ENCODE peak calls at places on chromosome 18, in seven cellular contexts. T is neuronal stem cell, Y is H9, L is IMR-90, I is mesendoderm, W is mesenchymal stem cell, R is H1. M is an unnamed sample.

GRCh38 chr18:75066936-75067335 is 142.0 kb downstream of the PTGR3 start:
- DNase-seq in T (no peak), Y (no peak), L (no peak), I (no peak), W (no peak), R (no peak), M (no peak)

GRCh38 chr18:78160961-78161656 is 818.5 kb upstream of the SALL3 start:
- DNase-seq in T (no peak), Y (no peak), L (no peak), I (no peak), W (no peak), R (no peak), M (no peak)

GRCh38 chr18:57819119-57819518 is 16.0 kb upstream of the ATP8B1 start:
- DNase-seq in T (no peak), Y (no peak), L (no peak), I (no peak), W (no peak), R (no peak), M (no peak)

GRCh38 chr18:13471495-13471845 is 252.9 kb downstream of the LDLRAD4 start:
- DNase-seq in T (no peak), Y (no peak), L (no peak), I (no peak), W (no peak), R (no peak), M (no peak)

GRCh38 chr18:63882333-63883141 is 5.0 kb upstream of the SERPINB2 start:
- DNase-seq in T (no peak), Y (no peak), L (peak), I (peak), W (peak), R (no peak), M (peak)

GRCh38 chr18:58051765-58052460 is 7.9 kb downstream of the NEDD4L start:
- DNase-seq in T (no peak), Y (no peak), L (peak), I (peak), W (no peak), R (no peak), M (peak)

GRCh38 chr18:24271381-24272331 is 126.0 kb downstream of the OSBPL1A start:
- DNase-seq in T (peak), Y (peak), L (peak), I (peak), W (peak), R (peak), M (peak)

GRCh38 chr18:28189400-28190239 is 12.7 kb upstream of the CDH2 start:
- DNase-seq in T (no peak), Y (peak), L (peak), I (peak), W (peak), R (peak), M (peak)

GRCh38 chr18:59918320-59918755 is 18.5 kb downstream of the PMAIP1 start:
- DNase-seq in T (no peak), Y (peak), L (peak), I (peak), W (no peak), R (peak), M (peak)

GRCh38 chr18:13264091-13264777 is 45.7 kb downstream of the LDLRAD4 start:
- DNase-seq in T (no peak), Y (peak), L (no peak), I (no peak), W (no peak), R (no peak), M (no peak)

GRCh38 chr18:65620076-65620696 is 130.6 kb upstream of the CDH7 start:
- DNase-seq in T (no peak), Y (no peak), L (no peak), I (no peak), W (no peak), R (no peak), M (no peak)

GRCh38 chr18:48004577-48004976 is 74.1 kb upstream of the SMAD2 start:
- DNase-seq in T (no peak), Y (no peak), L (no peak), I (no peak), W (no peak), R (no peak), M (no peak)

GRCh38 chr18:76130845-76131244 is 364.2 kb downstream of the ZNF516 start:
- DNase-seq in T (no peak), Y (no peak), L (no peak), I (no peak), W (no peak), R (no peak), M (no peak)

GRCh38 chr18:29157057-29157780 is 980.3 kb upstream of the CDH2 start:
- DNase-seq in T (no peak), Y (no peak), L (no peak), I (no peak), W (no peak), R (no peak), M (peak)

GRCh38 chr18:12423820-12424219 is 16.1 kb downstream of the PRELID3A start:
- DNase-seq in T (no peak), Y (no peak), L (no peak), I (no peak), W (no peak), R (no peak), M (no peak)

GRCh38 chr18:33839452-33840225 is 261.6 kb downstream of the ASXL3 start:
- DNase-seq in T (peak), Y (no peak), L (peak), I (peak), W (peak), R (no peak), M (no peak)

GRCh38 chr18:74963820-74964446 is 245.0 kb downstream of the PTGR3 start:
- DNase-seq in T (no peak), Y (peak), L (peak), I (peak), W (peak), R (no peak), M (no peak)

GRCh38 chr18:45167109-45167551 is 448.1 kb upstream of the SLC14A2 start:
- DNase-seq in T (no peak), Y (no peak), L (peak), I (no peak), W (peak), R (no peak), M (peak)

GRCh38 chr18:31454066-31454708 is 6.6 kb downstream of the DSG3 start:
- DNase-seq in T (no peak), Y (no peak), L (peak), I (no peak), W (peak), R (no peak), M (no peak)

GRCh38 chr18:43587538-43588153 is 310.4 kb upstream of the SYT4 start:
- DNase-seq in T (peak), Y (no peak), L (peak), I (peak), W (peak), R (no peak), M (peak)

GRCh38 chr18:57434536-57435494 is at the start of gene ONECUT2:
- DNase-seq in T (peak), Y (peak), L (peak), I (peak), W (peak), R (peak), M (peak)

GRCh38 chr18:31275722-31276463 is 42.1 kb upstream of the DSG1 start:
- DNase-seq in T (no peak), Y (no peak), L (no peak), I (no peak), W (peak), R (no peak), M (no peak)

DNA sequence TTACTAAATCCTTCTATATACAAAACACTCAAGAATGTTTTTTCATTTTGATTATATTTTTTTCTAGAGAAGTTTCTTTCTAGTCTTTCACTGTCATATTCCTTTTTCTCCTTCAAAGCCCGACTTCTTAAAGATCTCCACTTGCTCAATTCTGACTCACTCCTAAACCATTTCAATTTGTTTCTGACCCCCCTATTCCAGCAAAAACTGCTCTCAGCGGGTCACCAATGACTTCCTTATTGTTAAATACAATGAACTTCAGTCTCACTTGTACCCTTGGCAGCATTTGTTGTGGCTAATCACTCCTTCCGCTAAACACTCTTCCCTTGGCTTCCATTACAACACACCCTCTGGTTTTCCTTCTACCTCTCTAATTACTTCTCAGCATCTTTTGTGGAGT is 111.1 kb upstream of the RBBP8 start:
- DNase-seq in T (peak), Y (peak), L (peak), I (peak), W (peak), R (no peak), M (no peak)
- H3K18ac ChIP-seq in T (no peak), Y (no peak), L (peak), I (no peak), W (no peak), R (no peak), M (no peak)

DNA sequence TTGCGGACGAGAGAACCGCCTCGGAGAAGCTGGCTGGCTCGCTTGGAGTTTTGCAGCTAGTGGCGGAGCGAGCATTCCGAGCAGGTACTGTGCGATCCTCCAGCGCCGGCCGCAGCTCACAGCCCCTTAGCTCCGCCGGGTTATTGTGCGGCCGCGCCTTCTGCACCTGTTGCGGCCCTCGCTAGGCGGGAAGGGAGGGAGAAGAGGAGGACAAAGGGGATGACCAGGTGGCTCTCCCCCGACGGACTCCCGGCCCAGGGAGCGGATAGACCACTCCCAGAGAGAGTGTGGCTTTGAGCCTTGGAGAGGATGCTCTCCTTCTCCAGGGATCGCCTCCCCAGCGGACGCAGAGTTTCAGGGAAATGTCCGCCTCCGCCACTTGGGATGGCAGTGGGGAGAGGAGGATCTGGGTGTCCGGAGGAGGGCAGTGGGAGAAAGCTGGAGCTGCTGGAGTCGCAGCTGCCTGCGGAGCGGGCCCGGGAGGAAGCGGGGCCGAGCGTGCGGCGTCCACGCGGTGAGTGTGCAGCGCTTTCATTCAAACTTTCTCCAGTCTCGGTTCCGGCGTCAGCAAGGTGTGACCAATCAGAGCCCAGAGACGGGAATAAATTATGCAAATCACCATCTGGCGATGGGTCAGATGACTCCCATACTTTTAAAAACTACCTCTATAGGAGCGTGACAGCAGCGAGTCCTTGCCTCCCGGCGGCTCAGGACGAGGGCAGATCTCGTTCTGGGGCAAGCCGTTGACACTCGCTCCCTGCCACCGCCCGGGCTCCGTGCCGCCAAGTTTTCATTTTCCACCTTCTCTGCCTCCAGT is at the start of gene LIPG:
- DNase-seq in T (peak), Y (peak), L (peak), I (peak), W (peak), R (peak), M (peak)
- H3K18ac ChIP-seq in T (peak), Y (peak), L (no peak), I (peak), W (peak), R (peak), M (peak)

GRCh38 chr18:38551881-38552280 is 986.3 kb upstream of the CELF4 start:
- DNase-seq in T (no peak), Y (no peak), L (no peak), I (no peak), W (no peak), R (no peak), M (no peak)

GRCh38 chr18:38552729-38553411 is 987.3 kb upstream of the CELF4 start:
- DNase-seq in T (no peak), Y (no peak), L (no peak), I (peak), W (no peak), R (no peak), M (no peak)
- H3K18ac ChIP-seq in T (no peak), Y (no peak), L (no peak), I (no peak), W (no peak), R (no peak), M (no peak)

GRCh38 chr18:21038201-21038600 is 73.4 kb downstream of the ROCK1 start:
- DNase-seq in T (no peak), Y (no peak), L (no peak), I (no peak), W (no peak), R (no peak), M (no peak)
- H3K18ac ChIP-seq in T (no peak), Y (no peak), L (no peak), I (no peak), W (no peak), R (no peak), M (no peak)

M was measured in trophoblast cell.